ENCODE peak calls at places on chromosomes 16 and 17, in nine cellular contexts. M is brain microvascular endothelial cell, J is breast epithelium, T is endothelial cell, X is heart left ventricle, A is bronchial epithelial cell, E is cardiac muscle cell, Q is mammary epithelial cell, S is GM13977. P is an unnamed sample.

GRCh38 chr17:66675991-66676371 is 158.9 kb upstream of the CACNG5 start:
- DNase-seq in M (no peak), J (peak; percentile 76), T (no peak), X (no peak), A (no peak), E (no peak), Q (no peak), S (no peak), P (no peak)

GRCh38 chr16:12305081-12305596 is 328.6 kb downstream of the SNX29 start:
- DNase-seq in M (no peak), J (no peak), T (no peak), X (no peak), A (no peak), E (no peak), Q (no peak), S (no peak), P (no peak)

GRCh38 chr17:45123930-45124796 is 8.2 kb downstream of the PLCD3 start:
- DNase-seq in M (peak; percentile 86), J (no peak), T (no peak), X (peak; percentile 60), A (peak; percentile 84), E (no peak), Q (peak; percentile 79), S (no peak), P (no peak)

GRCh38 chr16:57608462-57609113 is 19.8 kb upstream of the ADGRG1 start:
- DNase-seq in M (no peak), J (no peak), T (no peak), X (no peak), A (no peak), E (no peak), Q (no peak), S (no peak), P (peak; percentile 11)

GRCh38 chr16:49200223-49200820 is 81.3 kb downstream of the CBLN1 start:
- DNase-seq in M (no peak), J (no peak), T (no peak), X (peak; percentile 51), A (no peak), E (no peak), Q (no peak), S (no peak), P (no peak)

GRCh38 chr17:32553168-32553567 is 66.4 kb downstream of the CDK5R1 start:
- DNase-seq in M (no peak), J (no peak), T (no peak), X (no peak), A (peak; percentile 36), E (no peak), Q (no peak), S (no peak), P (no peak)

GRCh38 chr16:88558457-88559442 is 11.5 kb upstream of the ZC3H18 start:
- DNase-seq in M (peak; percentile 52), J (no peak), T (peak; percentile 38), X (peak; percentile 88), A (peak; percentile 15), E (peak; percentile 78), Q (peak; percentile 23), S (peak; percentile 53), P (no peak)

GRCh38 chr17:70119961-70120360 is 44.9 kb downstream of the KCNJ16 start:
- DNase-seq in M (no peak), J (no peak), T (no peak), X (no peak), A (peak; percentile 22), E (no peak), Q (no peak), S (no peak), P (no peak)

GRCh38 chr17:81325057-81325973 is 30.2 kb upstream of the SLC38A10 start:
- DNase-seq in M (no peak), J (no peak), T (no peak), X (no peak), A (no peak), E (no peak), Q (no peak), S (no peak), P (no peak)

GRCh38 chr17:81323083-81323369 is 27.9 kb upstream of the SLC38A10 start:
- DNase-seq in M (no peak), J (no peak), T (no peak), X (no peak), A (no peak), E (no peak), Q (no peak), S (no peak), P (no peak)

GRCh38 chr17:81323411-81323868 is 28.3 kb upstream of the SLC38A10 start:
- DNase-seq in M (no peak), J (no peak), T (no peak), X (no peak), A (no peak), E (no peak), Q (no peak), S (no peak), P (no peak)

GRCh38 chr17:81324177-81324905 is 29.2 kb upstream of the SLC38A10 start:
- DNase-seq in M (no peak), J (no peak), T (no peak), X (no peak), A (no peak), E (no peak), Q (no peak), S (no peak), P (no peak)

DNA sequence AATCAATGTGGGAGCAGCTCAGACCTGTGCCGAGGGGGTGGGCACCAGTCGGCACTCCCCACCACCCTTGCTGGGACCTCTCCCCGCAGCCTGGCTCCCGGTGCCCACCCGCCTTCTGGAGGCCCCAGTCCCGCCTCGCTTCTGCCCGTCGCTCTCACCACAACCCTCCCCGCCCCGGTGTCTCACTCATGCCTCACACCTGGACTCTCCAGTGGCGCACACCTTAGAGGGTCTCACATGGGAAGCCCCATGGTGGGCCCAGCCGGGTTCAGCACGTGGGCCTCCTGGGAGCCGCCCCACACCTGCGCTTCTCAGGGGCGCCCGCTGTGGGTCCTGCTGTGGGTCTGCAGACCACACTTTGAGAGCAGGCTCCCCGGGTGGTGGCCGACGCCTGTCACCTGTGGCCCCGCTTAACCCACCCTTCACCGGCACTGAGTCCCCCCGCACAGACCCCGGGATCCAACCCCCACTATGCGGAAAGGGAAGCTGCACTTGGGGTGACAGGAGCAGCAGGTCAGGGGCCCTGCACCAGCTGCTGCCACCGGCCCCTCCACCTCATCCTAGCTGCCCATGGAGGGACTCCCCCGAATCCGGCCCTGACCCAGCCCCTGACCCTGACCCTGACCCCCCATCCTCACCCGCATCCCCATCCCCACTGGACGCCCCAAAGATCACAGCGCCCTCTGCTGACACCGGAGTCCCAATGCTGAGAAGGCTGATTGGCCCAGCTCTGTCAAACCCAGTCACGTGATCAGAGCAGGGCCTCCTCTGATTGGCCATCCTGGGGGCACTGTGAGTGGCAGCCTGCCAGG is 27.4 kb upstream of the SLC38A10 start:
- DNase-seq in M (no peak), J (no peak), T (no peak), X (no peak), A (no peak), E (no peak), Q (no peak), S (peak; percentile 88), P (no peak)
- TF ChIP-seq CTCF in M (peak; percentile 53), J (no peak), T (no peak), X (peak; percentile 34), A (peak; percentile 27), E (peak; percentile 22), Q (no peak), S (peak; percentile 41), P (no peak)

GRCh38 chr16:78240459-78241222 is 141.2 kb downstream of the WWOX start:
- DNase-seq in M (no peak), J (peak; percentile 26), T (no peak), X (no peak), A (peak; percentile 84), E (no peak), Q (peak; percentile 23), S (no peak), P (no peak)
- TF ChIP-seq CTCF in M (no peak), J (no peak), T (no peak), X (no peak), A (peak; percentile 26), E (no peak), Q (no peak), S (no peak), P (no peak)

GRCh38 chr16:72025404-72026114 is 17.0 kb downstream of the DHODH start:
- DNase-seq in M (no peak), J (no peak), T (no peak), X (no peak), A (no peak), E (no peak), Q (no peak), S (no peak), P (no peak)

GRCh38 chr16:72023962-72024361 is 15.4 kb downstream of the DHODH start:
- DNase-seq in M (no peak), J (no peak), T (no peak), X (no peak), A (peak; percentile 8), E (no peak), Q (no peak), S (no peak), P (no peak)

GRCh38 chr16:72024862-72025382 is 16.4 kb downstream of the DHODH start:
- DNase-seq in M (no peak), J (no peak), T (no peak), X (no peak), A (no peak), E (no peak), Q (no peak), S (no peak), P (no peak)

GRCh38 chr16:72018470-72018869 is 9.9 kb downstream of the DHODH start:
- DNase-seq in M (no peak), J (no peak), T (no peak), X (peak; percentile 44), A (no peak), E (no peak), Q (no peak), S (no peak), P (no peak)

DNA sequence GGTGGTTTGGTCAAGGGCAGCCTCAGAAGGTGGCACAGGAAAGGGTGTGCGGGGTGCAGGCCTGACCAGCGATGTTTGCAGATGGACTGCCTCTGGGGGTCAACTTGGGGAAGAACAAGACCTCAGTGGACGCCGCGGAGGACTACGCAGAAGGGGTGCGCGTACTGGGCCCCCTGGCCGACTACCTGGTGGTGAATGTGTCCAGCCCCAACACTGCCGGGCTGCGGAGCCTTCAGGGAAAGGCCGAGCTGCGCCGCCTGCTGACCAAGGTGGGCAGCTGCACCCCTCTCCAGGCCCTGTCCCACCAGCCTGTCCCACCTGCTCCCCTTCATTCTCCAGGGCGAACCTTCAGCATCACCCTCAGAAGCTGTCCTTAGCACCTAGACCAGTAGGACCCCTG is 12.5 kb downstream of the DHODH start:
- DNase-seq in M (no peak), J (no peak), T (peak; percentile 68), X (no peak), A (no peak), E (peak; percentile 49), Q (no peak), S (no peak), P (no peak)
- TF ChIP-seq CTCF in M (peak; percentile 68), J (no peak), T (peak; percentile 74), X (peak; percentile 19), A (peak; percentile 47), E (peak; percentile 51), Q (no peak), S (no peak), P (no peak)

DNA sequence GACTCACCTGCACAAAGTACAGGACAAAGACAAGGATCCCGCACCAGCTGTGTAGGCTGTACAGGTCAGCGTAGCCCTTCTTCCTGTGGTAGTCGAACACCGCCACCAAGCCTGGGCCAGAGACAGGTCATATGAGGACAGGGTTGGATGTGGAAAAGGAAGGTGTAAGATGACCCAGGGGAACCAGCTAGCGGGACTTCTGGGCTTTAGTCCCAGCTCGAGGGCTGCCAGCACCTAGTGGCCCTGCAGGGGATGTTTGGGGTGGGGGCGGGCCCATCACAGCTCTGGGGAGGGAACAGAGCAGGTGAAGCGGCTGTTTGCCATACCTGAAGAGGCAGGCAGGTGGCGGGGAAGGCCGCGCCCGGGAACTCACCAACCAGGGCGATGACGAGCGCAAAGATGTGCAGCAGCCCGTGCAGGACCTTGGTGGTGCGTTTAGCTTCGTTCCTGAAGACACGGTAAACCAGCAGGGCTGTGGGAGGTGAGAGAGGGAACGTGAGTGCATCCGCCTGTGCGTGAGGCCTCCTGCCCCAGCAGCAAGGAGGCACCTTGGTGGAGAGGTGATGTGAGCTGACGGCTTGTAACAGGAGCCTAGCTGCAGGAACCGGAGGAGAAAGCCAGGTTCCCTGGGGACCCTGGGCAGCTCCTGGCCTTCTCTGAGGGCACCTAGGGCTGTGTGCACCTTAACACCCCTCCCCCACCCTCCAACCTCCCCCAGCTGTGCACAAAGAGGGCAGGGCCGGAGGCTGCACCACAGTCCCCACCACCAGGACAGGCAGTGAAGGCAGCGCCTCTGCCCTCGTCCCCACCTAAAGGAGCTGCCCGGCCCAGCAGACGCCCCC is 10.2 kb downstream of the CYB561 start:
- DNase-seq in M (no peak), J (peak; percentile 44), T (no peak), X (peak; percentile 28), A (peak; percentile 31), E (no peak), Q (no peak), S (no peak), P (no peak)
- TF ChIP-seq CTCF in M (no peak), J (peak; percentile 71), T (no peak), X (no peak), A (peak; percentile 66), E (no peak), Q (no peak), S (no peak), P (no peak)

P was measured in natural killer cell.